ENCODE peak calls at places on chromosomes 3 and 15, in five cellular contexts. W, B, P, N and Y are unnamed samples.
A peak's percentile ranks its signal among the peaks of the same experiment; 100 is the strongest.

GRCh38 chr15:80547264-80547663 is 143.1 kb downstream of the ARNT2 start:
- DNase-seq in W (no peak), B (no peak), P (no peak), N (no peak), Y (peak; percentile 25)

GRCh38 chr3:29582310-29582709 is 301.4 kb downstream of the RBMS3 start:
- DNase-seq in W (no peak), B (no peak), P (no peak), N (no peak), Y (no peak)

GRCh38 chr15:50415752-50416404 is 8.3 kb upstream of the USP8 start:
- DNase-seq in W (peak; percentile 39), B (no peak), P (no peak), N (no peak), Y (peak; percentile 57)

GRCh38 chr3:132038198-132038825 is 3.5 kb upstream of the CPNE4 start:
- DNase-seq in W (no peak), B (no peak), P (no peak), N (no peak), Y (peak; percentile 19)

GRCh38 chr3:123700791-123701712 is 116.2 kb upstream of the HACD2 start:
- DNase-seq in W (no peak), B (no peak), P (no peak), N (no peak), Y (peak; percentile 41)

GRCh38 chr3:42079701-42080323 is 11.3 kb upstream of the TRAK1 start:
- DNase-seq in W (no peak), B (no peak), P (no peak), N (no peak), Y (no peak)

GRCh38 chr15:97521894-97522293 is 438.6 kb upstream of the ARRDC4 start:
- DNase-seq in W (no peak), B (no peak), P (peak; percentile 4), N (no peak), Y (peak; percentile 4)

GRCh38 chr3:157438371-157438735 is 1.7 kb downstream of the PTX3 start:
- DNase-seq in W (peak; percentile 37), B (no peak), P (peak; percentile 59), N (no peak), Y (no peak)

GRCh38 chr3:180267202-180267843 is 230.6 kb upstream of the PEX5L start:
- DNase-seq in W (no peak), B (no peak), P (no peak), N (no peak), Y (no peak)

GRCh38 chr3:105553851-105554250 is 187.1 kb downstream of the ALCAM start:
- DNase-seq in W (no peak), B (no peak), P (no peak), N (no peak), Y (no peak)

GRCh38 chr15:68833734-68834334 is 13.1 kb upstream of the ANP32A start:
- DNase-seq in W (no peak), B (no peak), P (no peak), N (no peak), Y (no peak)

GRCh38 chr3:33441322-33441976 is 1.2 kb upstream of the UBP1 start:
- DNase-seq in W (no peak), B (peak; percentile 9), P (no peak), N (no peak), Y (no peak)

GRCh38 chr3:196968233-196969000 is at the start of gene PIGZ:
- DNase-seq in W (no peak), B (no peak), P (no peak), N (no peak), Y (no peak)

GRCh38 chr3:171838218-171838720 is 4.9 kb upstream of the TMEM212 start:
- DNase-seq in W (no peak), B (no peak), P (no peak), N (no peak), Y (peak; percentile 88)

GRCh38 chr3:133930341-133930933 is 34.8 kb upstream of the RAB6B start:
- DNase-seq in W (no peak), B (peak; percentile 31), P (peak; percentile 44), N (no peak), Y (peak; percentile 72)

GRCh38 chr15:78290222-78290621 is 9.2 kb downstream of the SKIC8 start:
- DNase-seq in W (no peak), B (no peak), P (no peak), N (no peak), Y (no peak)

DNA sequence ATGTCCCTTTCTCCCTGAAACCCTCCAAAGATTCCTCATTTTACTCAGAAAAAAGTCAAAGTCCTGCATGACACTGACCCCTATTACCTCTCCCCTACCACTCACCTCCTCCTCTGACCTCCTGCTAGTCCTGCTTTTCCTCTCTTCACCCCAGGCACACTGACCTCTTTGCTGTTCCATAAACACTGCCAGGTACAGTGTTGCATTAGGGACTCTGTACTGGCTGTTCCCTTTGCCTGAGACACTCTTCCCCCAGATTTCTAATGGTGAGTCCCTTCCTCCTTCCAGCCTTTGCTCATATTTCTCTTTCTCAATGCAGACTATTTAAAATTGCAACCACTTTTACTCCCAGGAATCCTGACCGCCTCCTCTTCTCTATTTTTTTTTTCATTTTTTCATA is 36.3 kb upstream of the UBE2E2 start:
- DNase-seq in W (no peak), B (no peak), P (no peak), N (no peak), Y (no peak)
- H2BK12ac ChIP-seq in W (no peak overlapping the region), B (no peak overlapping the region), P (no peak overlapping the region), N (no peak overlapping the region), Y (no peak overlapping the region)

GRCh38 chr15:57133127-57133968 is 214.9 kb downstream of the TCF12 start:
- DNase-seq in W (no peak), B (no peak), P (peak; percentile 79), N (no peak), Y (no peak)

GRCh38 chr15:57130956-57131355 is 212.5 kb downstream of the TCF12 start:
- DNase-seq in W (no peak), B (no peak), P (no peak), N (no peak), Y (no peak)

GRCh38 chr15:57138260-57138895 is 219.9 kb downstream of the TCF12 start:
- DNase-seq in W (peak; percentile 64), B (peak; percentile 61), P (peak; percentile 48), N (peak; percentile 41), Y (peak; percentile 75)

GRCh38 chr15:57134877-57135276 is 216.4 kb downstream of the TCF12 start:
- DNase-seq in W (no peak), B (no peak), P (no peak), N (no peak), Y (no peak)

GRCh38 chr15:57135800-57136199 is 217.4 kb downstream of the TCF12 start:
- DNase-seq in W (no peak), B (no peak), P (no peak), N (no peak), Y (no peak)
- H2BK12ac ChIP-seq in W (no peak overlapping the region), B (no peak overlapping the region), P (no peak overlapping the region), N (no peak overlapping the region), Y (no peak overlapping the region)

GRCh38 chr3:71211083-71211482 is 372.4 kb downstream of the FOXP1 start:
- DNase-seq in W (no peak), B (no peak), P (no peak), N (no peak), Y (no peak)

GRCh38 chr3:71217640-71218222 is 365.8 kb downstream of the FOXP1 start:
- DNase-seq in W (no peak), B (no peak), P (no peak), N (no peak), Y (no peak)

GRCh38 chr3:71218508-71218907 is 365.0 kb downstream of the FOXP1 start:
- DNase-seq in W (no peak), B (no peak), P (no peak), N (no peak), Y (no peak)

GRCh38 chr3:71215351-71215750 is 368.2 kb downstream of the FOXP1 start:
- DNase-seq in W (no peak), B (no peak), P (no peak), N (no peak), Y (no peak)

DNA sequence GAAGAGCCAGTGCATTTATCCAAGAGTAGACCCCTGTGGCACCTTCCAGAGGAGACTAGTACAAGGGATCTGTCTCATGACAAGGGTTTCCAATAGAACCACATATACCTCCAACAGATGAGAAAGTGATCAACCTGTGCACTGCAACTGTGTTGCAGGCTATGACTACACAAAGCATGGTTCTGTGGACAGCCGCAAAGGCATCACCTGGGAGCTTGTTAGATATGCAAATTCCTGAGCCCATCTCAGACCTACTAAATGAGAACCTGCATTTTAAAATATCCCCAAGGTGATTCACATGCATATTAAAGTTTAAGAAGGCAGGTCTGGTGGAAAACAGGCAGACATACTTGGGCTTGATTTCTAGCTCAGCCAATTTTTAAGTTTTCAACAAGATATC is 368.7 kb downstream of the FOXP1 start:
- DNase-seq in W (no peak), B (no peak), P (no peak), N (no peak), Y (no peak)
- H2BK12ac ChIP-seq in W (no peak overlapping the region), B (no peak overlapping the region), P (no peak overlapping the region), N (no peak overlapping the region), Y (no peak overlapping the region)

GRCh38 chr3:125302932-125303331 is 72.2 kb downstream of the ZNF148 start:
- DNase-seq in W (no peak), B (no peak), P (no peak), N (no peak), Y (no peak)
- H2BK12ac ChIP-seq in W (no peak overlapping the region), B (no peak overlapping the region), P (no peak overlapping the region), N (no peak overlapping the region), Y (no peak overlapping the region)